ENCODE peak calls at places on chromosome 21, in four cellular contexts. G is HCT116; J is GM03348; X is stimulated activated CD8-positive, alpha-beta memory T cell treated with anti-CD3 and anti-CD28 coated beads, Interleukin-4, amount 100 ng/mL, for 48 hours. R is an unnamed sample.

GRCh38 chr21:42991992-42992740 is 17.8 kb downstream of the PKNOX1 start:
- DNase-seq in G (no peak), J (peak), X (no peak), R (no peak)

GRCh38 chr21:32559004-32559610 is 26.2 kb downstream of the TCP10L start:
- DNase-seq in G (no peak), J (no peak), X (no peak), R (no peak)

GRCh38 chr21:16535100-16535418 is 805.3 kb downstream of the USP25 start:
- DNase-seq in G (no peak), J (peak), X (no peak), R (peak)

GRCh38 chr21:39048064-39048463 is 135.2 kb downstream of the PSMG1 start:
- DNase-seq in G (no peak), J (no peak), X (no peak), R (peak)

GRCh38 chr21:35995522-35996088 is 64.7 kb downstream of the SETD4 start:
- DNase-seq in G (no peak), J (no peak), X (no peak), R (no peak)

GRCh38 chr21:27513825-27514224 is 546.9 kb upstream of the ADAMTS5 start:
- DNase-seq in G (no peak), J (no peak), X (no peak), R (no peak)

GRCh38 chr21:33259995-33260394 is 6.2 kb upstream of the IL10RB start:
- DNase-seq in G (no peak), J (no peak), X (no peak), R (no peak)

GRCh38 chr21:28220670-28221069 is 772.0 kb downstream of the LTN1 start:
- DNase-seq in G (no peak), J (no peak), X (no peak), R (no peak)

GRCh38 chr21:44875341-44875740 is 1.9 kb upstream of the PTTG1IP start:
- DNase-seq in G (no peak), J (peak), X (no peak), R (no peak)

GRCh38 chr21:35256468-35256988 is 207.4 kb upstream of the RUNX1 start:
- DNase-seq in G (peak), J (peak), X (no peak), R (peak)

GRCh38 chr21:14523234-14523633 is 22.9 kb downstream of the SAMSN1 start:
- DNase-seq in G (no peak), J (no peak), X (peak), R (no peak)

GRCh38 chr21:45613881-45614280 is 29.6 kb upstream of the PCBP3 start:
- DNase-seq in G (no peak), J (no peak), X (peak), R (no peak)

GRCh38 chr21:25639922-25640670 is 1.0 kb downstream of the JAM2 start:
- DNase-seq in G (no peak), J (peak), X (peak), R (no peak)

GRCh38 chr21:29295066-29295650 is 3.6 kb upstream of the BACH1 start:
- DNase-seq in G (no peak), J (no peak), X (no peak), R (no peak)

GRCh38 chr21:15007716-15008296 is 57.0 kb downstream of the NRIP1 start:
- DNase-seq in G (no peak), J (no peak), X (no peak), R (no peak)